ENCODE peak calls at places on chromosomes 11 and 22, in four cellular contexts. One of them, this sample, is unnamed.

GRCh38 chr22:27654536-27655445 is 146.8 kb downstream of the MN1 start:
- DNase-seq in GM23248: no peak
- DNase-seq in CD4-positive, alpha-beta memory T cell: no peak
- DNase-seq in neuronal stem cell: no peak
- DNase-seq in this sample: no peak

GRCh38 chr11:1906146-1906545 is 13.4 kb upstream of the TNNT3 start:
- DNase-seq in neuronal stem cell: no peak
- DNase-seq in GM23248: no peak
- DNase-seq in CD4-positive, alpha-beta memory T cell: no peak
- DNase-seq in this sample: no peak

GRCh38 chr22:27576413-27576812 is 225.1 kb downstream of the MN1 start:
- DNase-seq in neuronal stem cell: no peak
- DNase-seq in GM23248: no peak
- DNase-seq in CD4-positive, alpha-beta memory T cell: no peak
- DNase-seq in this sample: no peak

GRCh38 chr11:117814204-117814765 is 10.3 kb downstream of the FXYD2 start:
- DNase-seq in neuronal stem cell: no peak
- DNase-seq in GM23248: no peak
- DNase-seq in CD4-positive, alpha-beta memory T cell: no peak
- DNase-seq in this sample: no peak

GRCh38 chr11:80083561-80083960 is 642.7 kb upstream of the TENM4 start:
- DNase-seq in CD4-positive, alpha-beta memory T cell: no peak
- DNase-seq in neuronal stem cell: no peak
- DNase-seq in GM23248: no peak
- DNase-seq in this sample: no peak

GRCh38 chr11:126088999-126089398 is 26.3 kb upstream of the CDON start:
- DNase-seq in CD4-positive, alpha-beta memory T cell: no peak
- DNase-seq in GM23248: no peak
- DNase-seq in neuronal stem cell: no peak
- DNase-seq in this sample: no peak

GRCh38 chr22:50300620-50301257 is 6.7 kb downstream of the PLXNB2 start:
- DNase-seq in CD4-positive, alpha-beta memory T cell: no peak
- DNase-seq in GM23248: no peak
- DNase-seq in neuronal stem cell: no peak
- DNase-seq in this sample: no peak

GRCh38 chr11:8811571-8811970 is 99.4 kb upstream of the AKIP1 start:
- DNase-seq in GM23248: peak; percentile 48
- DNase-seq in neuronal stem cell: no peak
- DNase-seq in CD4-positive, alpha-beta memory T cell: no peak
- DNase-seq in this sample: no peak

GRCh38 chr11:1458340-1459218 is 28.0 kb downstream of the MOB2 start:
- DNase-seq in GM23248: peak; percentile 50
- DNase-seq in CD4-positive, alpha-beta memory T cell: no peak
- DNase-seq in neuronal stem cell: peak; percentile 35
- DNase-seq in this sample: no peak

GRCh38 chr11:70415176-70415575 is 16.8 kb downstream of the CTTN start:
- DNase-seq in neuronal stem cell: no peak
- DNase-seq in CD4-positive, alpha-beta memory T cell: no peak
- DNase-seq in GM23248: peak; percentile 96
- DNase-seq in this sample: no peak

GRCh38 chr11:2964782-2965181 is 27.3 kb downstream of the NAP1L4 start:
- DNase-seq in neuronal stem cell: no peak
- DNase-seq in GM23248: no peak
- DNase-seq in CD4-positive, alpha-beta memory T cell: no peak
- DNase-seq in this sample: no peak

GRCh38 chr11:110529043-110529442 is 99.3 kb downstream of the FDX1 start:
- DNase-seq in neuronal stem cell: no peak
- DNase-seq in CD4-positive, alpha-beta memory T cell: no peak
- DNase-seq in GM23248: peak; percentile 17
- DNase-seq in this sample: no peak

GRCh38 chr11:9568854-9569587 is 4.4 kb upstream of the WEE1 start:
- DNase-seq in neuronal stem cell: no peak
- DNase-seq in GM23248: peak; percentile 95
- DNase-seq in CD4-positive, alpha-beta memory T cell: peak; percentile 61
- DNase-seq in this sample: no peak

GRCh38 chr11:78212586-78213371 is 24.1 kb downstream of the USP35 start:
- DNase-seq in GM23248: peak; percentile 83
- DNase-seq in neuronal stem cell: no peak
- DNase-seq in CD4-positive, alpha-beta memory T cell: no peak
- DNase-seq in this sample: no peak

GRCh38 chr11:1586699-1587098 is 1.6 kb upstream of the KRTAP5-1 start:
- DNase-seq in neuronal stem cell: no peak
- DNase-seq in CD4-positive, alpha-beta memory T cell: no peak
- DNase-seq in GM23248: no peak
- DNase-seq in this sample: no peak

GRCh38 chr11:64276653-64277431 is 7.6 kb downstream of the BAD start:
- DNase-seq in neuronal stem cell: no peak
- DNase-seq in GM23248: peak; percentile 92
- DNase-seq in CD4-positive, alpha-beta memory T cell: no peak
- DNase-seq in this sample: no peak

GRCh38 chr11:1459219-1459575 is 27.4 kb downstream of the MOB2 start:
- DNase-seq in neuronal stem cell: no peak
- DNase-seq in GM23248: no peak
- DNase-seq in CD4-positive, alpha-beta memory T cell: no peak
- DNase-seq in this sample: no peak

GRCh38 chr11:10315083-10315482 is 10.2 kb downstream of the ADM start:
- DNase-seq in CD4-positive, alpha-beta memory T cell: no peak
- DNase-seq in GM23248: no peak
- DNase-seq in neuronal stem cell: no peak
- DNase-seq in this sample: no peak

GRCh38 chr22:30858976-30859713 is 109.4 kb downstream of the MORC2 start:
- DNase-seq in neuronal stem cell: no peak
- DNase-seq in GM23248: no peak
- DNase-seq in CD4-positive, alpha-beta memory T cell: no peak
- DNase-seq in this sample: peak; percentile 79

GRCh38 chr11:120067361-120068113 is 70.4 kb downstream of the TRIM29 start:
- DNase-seq in neuronal stem cell: no peak
- DNase-seq in CD4-positive, alpha-beta memory T cell: no peak
- DNase-seq in GM23248: no peak
- DNase-seq in this sample: no peak

GRCh38 chr22:38831166-38831945 is 12.5 kb downstream of the NPTXR start:
- DNase-seq in GM23248: peak; percentile 72
- DNase-seq in CD4-positive, alpha-beta memory T cell: no peak
- DNase-seq in neuronal stem cell: no peak
- DNase-seq in this sample: no peak

GRCh38 chr11:614583-615452 is 932 bp downstream of the IRF7 start:
- DNase-seq in GM23248: peak; percentile 44
- DNase-seq in neuronal stem cell: no peak
- DNase-seq in CD4-positive, alpha-beta memory T cell: no peak
- DNase-seq in this sample: peak; percentile 87

GRCh38 chr11:69657911-69658605 is 17.1 kb downstream of the LTO1 start:
- DNase-seq in neuronal stem cell: peak; percentile 90
- DNase-seq in GM23248: peak; percentile 35
- DNase-seq in CD4-positive, alpha-beta memory T cell: no peak
- DNase-seq in this sample: no peak

GRCh38 chr11:57474751-57475115 is 14.4 kb downstream of the RTN4RL2 start:
- DNase-seq in GM23248: no peak
- DNase-seq in neuronal stem cell: no peak
- DNase-seq in CD4-positive, alpha-beta memory T cell: no peak
- DNase-seq in this sample: no peak

GRCh38 chr11:116412118-116412889 is 360.5 kb downstream of the BUD13 start:
- DNase-seq in CD4-positive, alpha-beta memory T cell: no peak
- DNase-seq in GM23248: no peak
- DNase-seq in neuronal stem cell: no peak
- DNase-seq in this sample: no peak

GRCh38 chr11:46389450-46390330 is 1.9 kb downstream of the CHRM4 start:
- DNase-seq in neuronal stem cell: peak; percentile 79
- DNase-seq in CD4-positive, alpha-beta memory T cell: no peak
- DNase-seq in GM23248: peak; percentile 83
- DNase-seq in this sample: no peak

GRCh38 chr22:20750461-20751184 is 23.3 kb upstream of the SERPIND1 start:
- DNase-seq in neuronal stem cell: no peak
- DNase-seq in GM23248: peak; percentile 93
- DNase-seq in CD4-positive, alpha-beta memory T cell: peak; percentile 9
- DNase-seq in this sample: no peak

GRCh38 chr11:102172127-102172848 is 62.0 kb downstream of the YAP1 start:
- DNase-seq in CD4-positive, alpha-beta memory T cell: no peak
- DNase-seq in GM23248: peak; percentile 86
- DNase-seq in neuronal stem cell: no peak
- DNase-seq in this sample: no peak

GRCh38 chr11:61138940-61139339 is 22.3 kb downstream of the VPS37C start:
- DNase-seq in CD4-positive, alpha-beta memory T cell: no peak
- DNase-seq in GM23248: peak; percentile 81
- DNase-seq in neuronal stem cell: no peak
- DNase-seq in this sample: no peak

GRCh38 chr11:8566613-8567210 is 27.3 kb downstream of the STK33 start:
- DNase-seq in neuronal stem cell: peak; percentile 32
- DNase-seq in GM23248: peak; percentile 59
- DNase-seq in CD4-positive, alpha-beta memory T cell: peak; percentile 34
- DNase-seq in this sample: no peak

GRCh38 chr11:129696309-129696989 is 119.2 kb upstream of the TMEM45B start:
- DNase-seq in GM23248: no peak
- DNase-seq in neuronal stem cell: no peak
- DNase-seq in CD4-positive, alpha-beta memory T cell: no peak
- DNase-seq in this sample: no peak

GRCh38 chr11:96658436-96658835 is 268.6 kb downstream of the JRKL start:
- DNase-seq in GM23248: peak; percentile 2
- DNase-seq in neuronal stem cell: no peak
- DNase-seq in CD4-positive, alpha-beta memory T cell: no peak
- DNase-seq in this sample: no peak

GRCh38 chr11:126484266-126484665 is 128.8 kb downstream of the ST3GAL4 start:
- DNase-seq in CD4-positive, alpha-beta memory T cell: no peak
- DNase-seq in neuronal stem cell: no peak
- DNase-seq in GM23248: peak; percentile 69
- DNase-seq in this sample: no peak

GRCh38 chr22:19723165-19723989 is at the start of gene GP1BB:
- DNase-seq in CD4-positive, alpha-beta memory T cell: no peak
- DNase-seq in neuronal stem cell: no peak
- DNase-seq in GM23248: no peak
- DNase-seq in this sample: no peak

GRCh38 chr11:75577198-75577597 is 15.1 kb downstream of the SERPINH1 start:
- DNase-seq in GM23248: peak; percentile 63
- DNase-seq in neuronal stem cell: no peak
- DNase-seq in CD4-positive, alpha-beta memory T cell: peak; percentile 50
- DNase-seq in this sample: no peak

GRCh38 chr11:132037467-132037862 is 667.0 kb downstream of the NTM start:
- DNase-seq in CD4-positive, alpha-beta memory T cell: no peak
- DNase-seq in neuronal stem cell: no peak
- DNase-seq in GM23248: no peak
- DNase-seq in this sample: no peak

GRCh38 chr11:87180743-87181142 is 143.0 kb downstream of the TMEM135 start:
- DNase-seq in CD4-positive, alpha-beta memory T cell: no peak
- DNase-seq in GM23248: peak; percentile 73
- DNase-seq in neuronal stem cell: no peak
- DNase-seq in this sample: no peak

GRCh38 chr11:128481135-128481534 is 106.2 kb downstream of the ETS1 start:
- DNase-seq in neuronal stem cell: no peak
- DNase-seq in GM23248: peak; percentile 84
- DNase-seq in CD4-positive, alpha-beta memory T cell: no peak
- DNase-seq in this sample: no peak
- H3K27ac ChIP-seq in neuronal stem cell: no peak overlapping the region
- H3K27ac ChIP-seq in GM23248: peak overlapping the region; percentile 66
- H3K27ac ChIP-seq in CD4-positive, alpha-beta memory T cell: peak overlapping the region; percentile 94
- H3K27ac ChIP-seq in this sample: peak overlapping the region; percentile 83

GRCh38 chr11:27460158-27460565 is 12.4 kb downstream of the LGR4 start:
- DNase-seq in CD4-positive, alpha-beta memory T cell: no peak
- DNase-seq in neuronal stem cell: no peak
- DNase-seq in GM23248: no peak
- DNase-seq in this sample: no peak

GRCh38 chr11:27459191-27459590 is 13.4 kb downstream of the LGR4 start:
- DNase-seq in CD4-positive, alpha-beta memory T cell: no peak
- DNase-seq in neuronal stem cell: no peak
- DNase-seq in GM23248: no peak
- DNase-seq in this sample: no peak

GRCh38 chr11:27462543-27462942 is 10.0 kb downstream of the LGR4 start:
- DNase-seq in CD4-positive, alpha-beta memory T cell: no peak
- DNase-seq in neuronal stem cell: no peak
- DNase-seq in GM23248: peak; percentile 52
- DNase-seq in this sample: no peak

GRCh38 chr11:27458182-27458581 is 14.4 kb downstream of the LGR4 start:
- DNase-seq in neuronal stem cell: no peak
- DNase-seq in CD4-positive, alpha-beta memory T cell: no peak
- DNase-seq in GM23248: no peak
- DNase-seq in this sample: no peak

DNA sequence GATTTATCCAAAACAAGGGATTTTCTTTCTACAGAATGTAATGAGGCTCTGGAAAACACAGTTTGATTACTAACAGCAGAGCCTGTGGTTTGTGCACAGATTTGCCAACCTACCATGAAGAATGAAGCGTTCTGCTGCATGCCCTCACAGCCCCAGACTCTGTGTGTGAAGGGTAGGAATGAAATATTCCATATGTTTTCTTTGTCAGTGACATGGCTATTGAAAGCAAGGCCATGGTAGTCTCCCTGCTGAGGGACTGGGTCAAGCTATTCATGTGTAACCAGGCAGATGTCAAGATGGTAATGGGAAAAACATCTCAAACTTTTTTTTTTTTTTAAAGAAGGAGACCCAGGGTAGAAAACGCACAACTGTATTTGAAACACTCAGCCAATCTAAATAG is 12.0 kb downstream of the LGR4 start:
- DNase-seq in CD4-positive, alpha-beta memory T cell: no peak
- DNase-seq in neuronal stem cell: no peak
- DNase-seq in GM23248: no peak
- DNase-seq in this sample: no peak
- H3K4me3 ChIP-seq in CD4-positive, alpha-beta memory T cell: no peak overlapping the region
- H3K4me3 ChIP-seq in neuronal stem cell: no peak overlapping the region
- H3K4me3 ChIP-seq in GM23248: no peak overlapping the region
- H3K4me3 ChIP-seq in this sample: no peak overlapping the region

DNA sequence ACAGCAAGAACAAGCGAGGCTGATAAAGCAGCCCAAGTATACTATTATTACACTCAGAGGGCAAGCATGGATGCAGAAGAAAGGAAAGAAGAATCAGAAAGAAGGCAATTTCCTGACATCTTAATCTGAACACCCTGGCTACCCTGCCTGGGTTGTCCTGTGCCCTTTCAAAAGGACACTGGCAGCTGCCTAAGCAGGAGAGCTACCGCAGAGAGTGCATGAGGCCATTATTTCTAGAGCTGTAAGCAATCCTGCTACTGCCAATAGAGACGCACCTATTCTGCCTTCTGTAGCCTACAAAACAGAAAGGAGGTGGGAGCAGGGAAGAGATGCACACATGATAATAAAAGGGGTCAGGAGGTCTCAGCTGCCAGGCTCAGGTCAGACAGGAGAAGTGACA is 254.0 kb downstream of the LARGE1 start:
- DNase-seq in neuronal stem cell: no peak
- DNase-seq in GM23248: no peak
- DNase-seq in CD4-positive, alpha-beta memory T cell: no peak
- DNase-seq in this sample: no peak
- H3K36me3 ChIP-seq in neuronal stem cell: no peaks in the 10 kb centered on the region
- H3K36me3 ChIP-seq in GM23248: no peaks in the 10 kb centered on the region
- H3K36me3 ChIP-seq in CD4-positive, alpha-beta memory T cell: no peaks in the 10 kb centered on the region
- H3K36me3 ChIP-seq in this sample: no peaks in the 10 kb centered on the region

DNA sequence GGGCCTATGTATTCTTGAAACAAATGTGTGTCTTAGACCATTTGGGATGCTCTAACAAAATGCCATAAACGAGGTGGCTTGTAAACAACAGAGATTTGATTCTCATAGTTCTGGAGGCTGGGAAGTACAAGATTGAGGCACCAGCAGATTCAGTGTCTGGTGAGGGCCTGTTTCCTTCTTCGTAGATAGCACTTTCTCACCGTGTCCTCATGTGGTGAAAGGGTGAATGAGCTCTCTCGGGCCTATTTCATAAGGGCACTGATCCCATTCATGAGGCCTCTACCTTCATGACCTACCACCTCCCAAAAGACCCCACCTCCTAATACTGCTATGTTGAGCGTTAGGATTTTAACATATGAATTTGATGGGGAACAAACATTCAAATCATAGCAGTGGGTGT is 6.4 kb upstream of the NNMT start:
- DNase-seq in CD4-positive, alpha-beta memory T cell: no peak
- DNase-seq in GM23248: peak; percentile 26
- DNase-seq in neuronal stem cell: no peak
- DNase-seq in this sample: no peak
- H3K27ac ChIP-seq in CD4-positive, alpha-beta memory T cell: no peak overlapping the region
- H3K27ac ChIP-seq in GM23248: peak overlapping the region; percentile 100
- H3K27ac ChIP-seq in neuronal stem cell: no peak overlapping the region
- H3K27ac ChIP-seq in this sample: no peak overlapping the region